ENCODE peak calls at places on chromosomes 6 and 20, in ten cellular contexts. J is amygdala; T is naive thymus-derived CD4-positive, alpha-beta T cell; O is SW480; V is activated naive CD4-positive, alpha-beta T cell; K is activated CD4-positive, alpha-beta T cell treated with anti-CD3 and anti-CD28 coated beads, Interleukin-2, amount 50 U/mL, for 1 hour; E is right lobe of liver; G is mesendoderm; Y is NCI-H460; A is H7. C is an unnamed sample.
A peak's percentile ranks its signal among the peaks of the same experiment; 100 is the strongest.

GRCh38 chr6:43972915-43973304 is 154.3 kb downstream of the MRPL14 start:
- DNase-seq in J (peak; percentile 19), T (no peak), O (no peak), V (no peak), K (no peak), E (peak; percentile 68), G (no peak), Y (no peak), A (no peak), C (peak; percentile 39)

GRCh38 chr6:37099442-37099841 is 70.5 kb upstream of the PIM1 start:
- DNase-seq in J (no peak), T (no peak), O (peak; percentile 18), V (no peak), K (no peak), E (no peak), G (no peak), Y (no peak), A (no peak), C (no peak)

GRCh38 chr6:55963301-55963700 is 87.9 kb upstream of the BMP5 start:
- DNase-seq in J (no peak), T (no peak), O (no peak), V (no peak), K (no peak), E (no peak), G (peak; percentile 39), Y (no peak), A (no peak), C (peak; percentile 59)

GRCh38 chr20:59566631-59567524 is 37.5 kb upstream of the PHACTR3 start:
- DNase-seq in J (no peak), T (no peak), O (no peak), V (no peak), K (no peak), E (no peak), G (no peak), Y (no peak), A (peak; percentile 30), C (no peak)

GRCh38 chr20:10963717-10964266 is 290.0 kb upstream of the JAG1 start:
- DNase-seq in J (no peak), T (no peak), O (no peak), V (no peak), K (no peak), E (no peak), G (no peak), Y (no peak), A (no peak), C (no peak)

GRCh38 chr6:110859335-110859792 is 15.2 kb upstream of the AMD1 start:
- DNase-seq in J (no peak), T (no peak), O (no peak), V (no peak), K (no peak), E (peak; percentile 50), G (no peak), Y (no peak), A (no peak), C (no peak)

GRCh38 chr6:53020005-53020744 is 25.1 kb upstream of the GSTA4 start:
- DNase-seq in J (no peak), T (no peak), O (no peak), V (no peak), K (no peak), E (no peak), G (no peak), Y (no peak), A (no peak), C (no peak)

GRCh38 chr20:4324611-4325238 is 309.4 kb upstream of the RNF24 start:
- DNase-seq in J (no peak), T (no peak), O (no peak), V (no peak), K (no peak), E (no peak), G (no peak), Y (no peak), A (no peak), C (no peak)

GRCh38 chr6:23547851-23548250 is 578.2 kb upstream of the NRSN1 start:
- DNase-seq in J (no peak), T (no peak), O (peak; percentile 2), V (no peak), K (no peak), E (no peak), G (peak; percentile 48), Y (no peak), A (peak; percentile 18), C (peak; percentile 59)

GRCh38 chr20:595330-596308 is 14.5 kb downstream of the TCF15 start:
- DNase-seq in J (no peak), T (no peak), O (no peak), V (no peak), K (no peak), E (no peak), G (no peak), Y (no peak), A (peak; percentile 78), C (no peak)

GRCh38 chr6:36657942-36658544 is 20.5 kb upstream of the CDKN1A start:
- DNase-seq in J (no peak), T (no peak), O (no peak), V (no peak), K (no peak), E (no peak), G (no peak), Y (no peak), A (no peak), C (no peak)

GRCh38 chr6:118650500-118651281 is 700 bp downstream of the CEP85L start:
- DNase-seq in J (no peak), T (peak; percentile 31), O (peak; percentile 29), V (peak; percentile 39), K (peak; percentile 27), E (peak; percentile 59), G (peak; percentile 59), Y (peak; percentile 16), A (peak; percentile 70), C (peak; percentile 82)

GRCh38 chr6:11971154-11971553 is 41.0 kb upstream of the HIVEP1 start:
- DNase-seq in J (no peak), T (no peak), O (peak; percentile 1), V (no peak), K (no peak), E (no peak), G (no peak), Y (no peak), A (no peak), C (no peak)

GRCh38 chr6:14228571-14228970 is 111.0 kb downstream of the CD83 start:
- DNase-seq in J (no peak), T (peak; percentile 45), O (no peak), V (no peak), K (no peak), E (no peak), G (no peak), Y (no peak), A (no peak), C (no peak)

GRCh38 chr6:52337633-52338290 is 24.2 kb upstream of the PAQR8 start:
- DNase-seq in J (no peak), T (no peak), O (no peak), V (no peak), K (no peak), E (no peak), G (no peak), Y (no peak), A (no peak), C (no peak)

GRCh38 chr6:17281100-17281496 is at the start of gene RBM24:
- DNase-seq in J (no peak), T (no peak), O (peak; percentile 19), V (no peak), K (no peak), E (peak; percentile 74), G (peak; percentile 89), Y (peak; percentile 67), A (peak; percentile 83), C (peak; percentile 90)

GRCh38 chr6:123777554-123777953 is 26.1 kb upstream of the NKAIN2 start:
- DNase-seq in J (no peak), T (no peak), O (peak; percentile 20), V (no peak), K (no peak), E (no peak), G (no peak), Y (peak; percentile 48), A (no peak), C (no peak)

GRCh38 chr6:106517699-106518098 is 111.6 kb downstream of the RTN4IP1 start:
- DNase-seq in J (no peak), T (no peak), O (no peak), V (no peak), K (no peak), E (no peak), G (no peak), Y (no peak), A (no peak), C (no peak)